ENCODE peak calls at places on chromosomes 2 and 18, in six cellular contexts. One of them, this sample, is unnamed.

GRCh38 chr2:32246911-32247310 is 17.8 kb downstream of the NLRC4 start:
- DNase-seq in foreskin fibroblast: no peak
- DNase-seq in cardiac fibroblast: no peak
- DNase-seq in Panc1: no peak
- DNase-seq in colonic mucosa: peak
- DNase-seq in HCT116: no peak
- DNase-seq in this sample: no peak

GRCh38 chr18:3281456-3282400 is 19.8 kb downstream of the MYL12B start:
- DNase-seq in cardiac fibroblast: peak
- DNase-seq in HCT116: peak
- DNase-seq in colonic mucosa: no peak
- DNase-seq in Panc1: peak
- DNase-seq in foreskin fibroblast: peak
- DNase-seq in this sample: no peak

GRCh38 chr18:74951165-74951760 is 257.7 kb downstream of the PTGR3 start:
- DNase-seq in colonic mucosa: peak
- DNase-seq in cardiac fibroblast: peak
- DNase-seq in HCT116: no peak
- DNase-seq in foreskin fibroblast: peak
- DNase-seq in Panc1: peak
- DNase-seq in this sample: no peak

GRCh38 chr2:99085400-99085799 is 56.1 kb upstream of the C2orf15 start:
- DNase-seq in colonic mucosa: no peak
- DNase-seq in Panc1: no peak
- DNase-seq in cardiac fibroblast: peak
- DNase-seq in foreskin fibroblast: peak
- DNase-seq in HCT116: no peak
- DNase-seq in this sample: no peak

GRCh38 chr18:10565835-10566234 is 40.0 kb downstream of the NAPG start:
- DNase-seq in colonic mucosa: no peak
- DNase-seq in cardiac fibroblast: no peak
- DNase-seq in Panc1: no peak
- DNase-seq in foreskin fibroblast: peak
- DNase-seq in HCT116: no peak
- DNase-seq in this sample: peak

GRCh38 chr2:226673314-226673723 is 126.3 kb downstream of the IRS1 start:
- DNase-seq in Panc1: no peak
- DNase-seq in HCT116: peak
- DNase-seq in colonic mucosa: peak
- DNase-seq in foreskin fibroblast: peak
- DNase-seq in cardiac fibroblast: peak
- DNase-seq in this sample: no peak

GRCh38 chr2:1833726-1834125 is 89.4 kb upstream of the PXDN start:
- DNase-seq in foreskin fibroblast: no peak
- DNase-seq in colonic mucosa: no peak
- DNase-seq in HCT116: no peak
- DNase-seq in Panc1: no peak
- DNase-seq in cardiac fibroblast: no peak
- DNase-seq in this sample: no peak

GRCh38 chr18:36185157-36185556 is 2.1 kb upstream of the MOCOS start:
- DNase-seq in cardiac fibroblast: no peak
- DNase-seq in Panc1: no peak
- DNase-seq in colonic mucosa: no peak
- DNase-seq in HCT116: no peak
- DNase-seq in foreskin fibroblast: no peak
- DNase-seq in this sample: no peak

GRCh38 chr2:71791051-71791450 is 337.7 kb downstream of the DYSF start:
- DNase-seq in HCT116: no peak
- DNase-seq in foreskin fibroblast: no peak
- DNase-seq in colonic mucosa: no peak
- DNase-seq in Panc1: no peak
- DNase-seq in cardiac fibroblast: no peak
- DNase-seq in this sample: peak

GRCh38 chr2:160140471-160140870 is 59.6 kb downstream of the ITGB6 start:
- DNase-seq in cardiac fibroblast: peak
- DNase-seq in HCT116: no peak
- DNase-seq in foreskin fibroblast: peak
- DNase-seq in Panc1: no peak
- DNase-seq in colonic mucosa: no peak
- DNase-seq in this sample: no peak

GRCh38 chr2:109193807-109194702 is 65.0 kb downstream of the SH3RF3 start:
- DNase-seq in Panc1: no peak
- DNase-seq in foreskin fibroblast: no peak
- DNase-seq in cardiac fibroblast: no peak
- DNase-seq in HCT116: no peak
- DNase-seq in colonic mucosa: no peak
- DNase-seq in this sample: no peak

GRCh38 chr18:3529597-3529996 is 79.6 kb downstream of the TGIF1 start:
- DNase-seq in foreskin fibroblast: peak
- DNase-seq in cardiac fibroblast: peak
- DNase-seq in Panc1: no peak
- DNase-seq in colonic mucosa: no peak
- DNase-seq in HCT116: no peak
- DNase-seq in this sample: no peak

GRCh38 chr2:164069542-164069941 is 333.7 kb upstream of the FIGN start:
- DNase-seq in HCT116: no peak
- DNase-seq in cardiac fibroblast: no peak
- DNase-seq in foreskin fibroblast: no peak
- DNase-seq in colonic mucosa: no peak
- DNase-seq in Panc1: no peak
- DNase-seq in this sample: no peak

DNA sequence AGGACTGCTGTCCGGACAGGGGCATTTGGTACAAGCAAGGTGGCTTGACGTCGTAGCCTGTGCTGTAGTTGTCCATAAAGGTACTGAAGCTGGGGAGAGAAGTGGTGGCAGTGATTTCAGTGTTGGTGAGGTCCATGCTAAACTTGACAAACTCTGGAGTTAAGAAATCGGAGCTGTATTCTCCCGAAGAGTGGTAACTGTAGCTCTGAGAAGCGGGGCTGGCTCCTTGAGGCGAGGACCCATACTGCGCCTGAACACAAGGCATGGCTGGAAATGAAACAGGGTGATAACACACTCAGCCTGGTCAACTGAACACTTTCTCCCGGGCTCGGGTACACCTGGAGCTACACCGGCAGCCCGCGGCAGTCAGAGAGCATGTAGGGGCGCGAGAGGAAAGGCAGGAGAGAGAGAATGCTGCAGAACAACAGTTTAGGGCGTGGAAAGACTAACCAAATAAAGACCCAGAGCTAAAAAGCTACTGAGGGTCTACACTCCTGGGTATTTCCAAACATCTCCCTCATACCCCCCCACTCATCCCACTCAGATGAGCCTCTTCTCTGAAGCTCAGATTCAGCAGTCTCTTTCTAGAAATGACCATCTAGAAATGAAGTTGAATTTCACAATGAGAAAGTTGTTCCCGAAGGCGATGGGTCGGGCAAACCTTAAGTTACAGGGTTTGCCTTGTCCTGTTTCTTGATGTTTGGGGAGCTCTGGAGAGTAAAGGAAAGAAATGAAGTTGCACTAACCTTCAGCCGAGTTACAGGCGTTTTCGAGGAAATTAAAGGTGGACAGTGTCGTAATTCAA is 2.4 kb downstream of the NR4A2 start:
- DNase-seq in colonic mucosa: no peak
- DNase-seq in foreskin fibroblast: no peak
- DNase-seq in cardiac fibroblast: no peak
- DNase-seq in Panc1: no peak
- DNase-seq in HCT116: no peak
- DNase-seq in this sample: no peak
- H3K4me3 ChIP-seq in colonic mucosa: no peak
- H3K4me3 ChIP-seq in foreskin fibroblast: no peak
- H3K4me3 ChIP-seq in cardiac fibroblast: no peak
- H3K4me3 ChIP-seq in Panc1: no peak
- H3K4me3 ChIP-seq in HCT116: no peak
- H3K4me3 ChIP-seq in this sample: no peak

GRCh38 chr2:152755029-152755428 is 36.6 kb downstream of the ARL6IP6 start:
- DNase-seq in HCT116: no peak
- DNase-seq in cardiac fibroblast: peak
- DNase-seq in foreskin fibroblast: no peak
- DNase-seq in colonic mucosa: no peak
- DNase-seq in Panc1: peak
- DNase-seq in this sample: no peak
- TF ChIP-seq CTCF in HCT116: peak
- TF ChIP-seq CTCF in cardiac fibroblast: peak
- TF ChIP-seq CTCF in foreskin fibroblast: peak
- TF ChIP-seq CTCF in colonic mucosa: no peak
- TF ChIP-seq CTCF in Panc1: peak
- TF ChIP-seq CTCF in this sample: no peak

GRCh38 chr2:208136695-208137094 is 7.1 kb upstream of the CRYGC start:
- DNase-seq in HCT116: no peak
- DNase-seq in foreskin fibroblast: no peak
- DNase-seq in Panc1: no peak
- DNase-seq in colonic mucosa: no peak
- DNase-seq in cardiac fibroblast: no peak
- DNase-seq in this sample: no peak

GRCh38 chr2:208139447-208139846 is 6.5 kb downstream of the CRYGB start:
- DNase-seq in cardiac fibroblast: no peak
- DNase-seq in colonic mucosa: no peak
- DNase-seq in Panc1: no peak
- DNase-seq in foreskin fibroblast: no peak
- DNase-seq in HCT116: no peak
- DNase-seq in this sample: no peak

GRCh38 chr2:208129804-208130712 is at the start of gene CRYGC:
- DNase-seq in Panc1: no peak
- DNase-seq in HCT116: no peak
- DNase-seq in foreskin fibroblast: no peak
- DNase-seq in colonic mucosa: peak
- DNase-seq in cardiac fibroblast: no peak
- DNase-seq in this sample: no peak

GRCh38 chr2:208135794-208136369 is 6.3 kb upstream of the CRYGC start:
- DNase-seq in HCT116: no peak
- DNase-seq in Panc1: no peak
- DNase-seq in foreskin fibroblast: no peak
- DNase-seq in cardiac fibroblast: no peak
- DNase-seq in colonic mucosa: no peak
- DNase-seq in this sample: no peak

GRCh38 chr2:208134928-208135586 is 5.4 kb upstream of the CRYGC start:
- DNase-seq in HCT116: no peak
- DNase-seq in colonic mucosa: no peak
- DNase-seq in cardiac fibroblast: no peak
- DNase-seq in Panc1: no peak
- DNase-seq in foreskin fibroblast: no peak
- DNase-seq in this sample: no peak
- H3K4me3 ChIP-seq in HCT116: no peak
- H3K4me3 ChIP-seq in colonic mucosa: no peak
- H3K4me3 ChIP-seq in cardiac fibroblast: no peak
- H3K4me3 ChIP-seq in Panc1: no peak
- H3K4me3 ChIP-seq in foreskin fibroblast: no peak
- H3K4me3 ChIP-seq in this sample: no peak

DNA sequence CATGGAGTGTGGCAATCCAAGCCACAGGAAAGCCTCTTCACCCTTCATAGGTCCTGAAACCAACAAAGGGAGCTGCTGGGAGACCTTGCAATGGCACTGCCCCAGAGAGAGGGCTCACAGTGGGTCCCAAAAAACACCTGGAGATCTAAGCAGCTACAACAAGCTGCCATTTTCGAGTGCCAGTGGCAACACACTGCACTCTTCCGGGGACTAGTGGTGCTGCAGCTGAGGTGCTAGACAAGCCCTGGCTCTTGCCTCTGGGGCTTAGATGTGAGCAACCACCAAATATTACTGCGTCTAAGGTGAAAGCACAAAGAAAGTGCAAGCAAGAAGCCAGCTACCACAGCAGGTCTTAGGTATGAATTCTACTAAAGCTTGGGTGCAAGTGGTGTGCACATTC is 192.9 kb downstream of the NOL4 start:
- DNase-seq in colonic mucosa: no peak
- DNase-seq in cardiac fibroblast: peak
- DNase-seq in Panc1: no peak
- DNase-seq in foreskin fibroblast: no peak
- DNase-seq in HCT116: no peak
- DNase-seq in this sample: no peak
- TF ChIP-seq CTCF in colonic mucosa: no peak
- TF ChIP-seq CTCF in cardiac fibroblast: peak
- TF ChIP-seq CTCF in Panc1: no peak
- TF ChIP-seq CTCF in foreskin fibroblast: no peak
- TF ChIP-seq CTCF in HCT116: no peak
- TF ChIP-seq CTCF in this sample: no peak

GRCh38 chr2:27053776-27054175 is 2.3 kb downstream of the AGBL5 start:
- DNase-seq in colonic mucosa: no peak
- DNase-seq in cardiac fibroblast: no peak
- DNase-seq in HCT116: no peak
- DNase-seq in Panc1: no peak
- DNase-seq in foreskin fibroblast: no peak
- DNase-seq in this sample: no peak

GRCh38 chr2:27054721-27055120 is 3.3 kb downstream of the AGBL5 start:
- DNase-seq in foreskin fibroblast: no peak
- DNase-seq in cardiac fibroblast: no peak
- DNase-seq in Panc1: no peak
- DNase-seq in colonic mucosa: no peak
- DNase-seq in HCT116: no peak
- DNase-seq in this sample: no peak

GRCh38 chr2:27050996-27051901 is at the start of gene AGBL5:
- DNase-seq in foreskin fibroblast: peak
- DNase-seq in HCT116: peak
- DNase-seq in cardiac fibroblast: peak
- DNase-seq in Panc1: peak
- DNase-seq in colonic mucosa: peak
- DNase-seq in this sample: peak

GRCh38 chr2:27051902-27052645 is 606 bp downstream of the AGBL5 start:
- DNase-seq in Panc1: no peak
- DNase-seq in HCT116: no peak
- DNase-seq in cardiac fibroblast: no peak
- DNase-seq in colonic mucosa: peak
- DNase-seq in foreskin fibroblast: peak
- DNase-seq in this sample: peak

GRCh38 chr2:27053321-27053720 is 1.9 kb downstream of the AGBL5 start:
- DNase-seq in Panc1: no peak
- DNase-seq in HCT116: no peak
- DNase-seq in colonic mucosa: no peak
- DNase-seq in cardiac fibroblast: no peak
- DNase-seq in foreskin fibroblast: no peak
- DNase-seq in this sample: no peak
- H3K4me3 ChIP-seq in Panc1: no peak
- H3K4me3 ChIP-seq in HCT116: no peak
- H3K4me3 ChIP-seq in colonic mucosa: no peak
- H3K4me3 ChIP-seq in cardiac fibroblast: no peak
- H3K4me3 ChIP-seq in foreskin fibroblast: no peak
- H3K4me3 ChIP-seq in this sample: no peak